ENCODE peak calls at places on chromosome 7, in nine cellular contexts. B is prostate gland, A is skeletal muscle cell, C is uterus, W is fibroblast of pulmonary artery, F is H7, X is foreskin fibroblast, S is mucosa of descending colon, Q is GM06990. P is an unnamed sample.

GRCh38 chr7:107960306-107960705 is 42.7 kb downstream of the LAMB1 start:
- DNase-seq in B (no peak), A (peak), C (no peak), W (no peak), F (no peak), X (no peak), S (no peak), Q (no peak), P (no peak)

GRCh38 chr7:95472521-95473160 is 13.1 kb upstream of the ASB4 start:
- DNase-seq in B (no peak), A (no peak), C (no peak), W (peak), F (no peak), X (peak), S (no peak), Q (no peak), P (peak)

GRCh38 chr7:92793656-92794205 is 42.6 kb downstream of the CDK6 start:
- DNase-seq in B (no peak), A (no peak), C (no peak), W (no peak), F (no peak), X (no peak), S (no peak), Q (no peak), P (no peak)

GRCh38 chr7:116574025-116574822 is 49.4 kb downstream of the CAV1 start:
- DNase-seq in B (no peak), A (no peak), C (no peak), W (no peak), F (no peak), X (no peak), S (no peak), Q (no peak), P (no peak)

GRCh38 chr7:66047426-66047825 is 28.2 kb upstream of the ASL start:
- DNase-seq in B (no peak), A (peak), C (no peak), W (peak), F (no peak), X (peak), S (no peak), Q (no peak), P (peak)

GRCh38 chr7:13724631-13725566 is 264.6 kb downstream of the ETV1 start:
- DNase-seq in B (peak), A (no peak), C (no peak), W (no peak), F (no peak), X (peak), S (no peak), Q (no peak), P (no peak)

GRCh38 chr7:92832623-92833023 is 3.8 kb downstream of the CDK6 start:
- DNase-seq in B (no peak), A (no peak), C (no peak), W (no peak), F (peak), X (no peak), S (no peak), Q (no peak), P (no peak)

GRCh38 chr7:113256883-113257531 is 138.7 kb upstream of the SMIM30 start:
- DNase-seq in B (no peak), A (no peak), C (no peak), W (peak), F (no peak), X (no peak), S (no peak), Q (no peak), P (no peak)

GRCh38 chr7:131011437-131011752 is 277.4 kb upstream of the KLF14 start:
- DNase-seq in B (no peak), A (no peak), C (no peak), W (no peak), F (peak), X (no peak), S (peak), Q (no peak), P (no peak)

GRCh38 chr7:101667399-101667798 is 38.3 kb upstream of the MYL10 start:
- DNase-seq in B (no peak), A (no peak), C (no peak), W (no peak), F (no peak), X (no peak), S (no peak), Q (no peak), P (no peak)

GRCh38 chr7:108454674-108455523 is 1.3 kb downstream of the NRCAM start:
- DNase-seq in B (no peak), A (no peak), C (no peak), W (peak), F (peak), X (no peak), S (no peak), Q (peak), P (peak)

GRCh38 chr7:127745445-127745844 is 93.5 kb downstream of the SND1 start:
- DNase-seq in B (no peak), A (no peak), C (no peak), W (no peak), F (no peak), X (no peak), S (no peak), Q (no peak), P (no peak)

GRCh38 chr7:137933270-137934017 is 68.4 kb downstream of the CREB3L2 start:
- DNase-seq in B (no peak), A (no peak), C (peak), W (peak), F (no peak), X (peak), S (no peak), Q (no peak), P (peak)

GRCh38 chr7:767580-767940 is 40.5 kb upstream of the PRKAR1B start:
- DNase-seq in B (peak), A (no peak), C (no peak), W (peak), F (no peak), X (no peak), S (no peak), Q (no peak), P (no peak)

GRCh38 chr7:100854146-100854895 is 1.8 kb downstream of the SLC12A9 start:
- DNase-seq in B (no peak), A (no peak), C (no peak), W (no peak), F (peak), X (no peak), S (peak), Q (no peak), P (no peak)

GRCh38 chr7:135930565-135931423 is 46.4 kb downstream of the MTPN start:
- DNase-seq in B (peak), A (no peak), C (no peak), W (peak), F (no peak), X (peak), S (no peak), Q (no peak), P (peak)

GRCh38 chr7:88226886-88227516 is 7.2 kb upstream of the SRI start:
- DNase-seq in B (no peak), A (peak), C (no peak), W (peak), F (no peak), X (peak), S (peak), Q (no peak), P (peak)

GRCh38 chr7:17301491-17302101 is 3.1 kb downstream of the AHR start:
- DNase-seq in B (peak), A (no peak), C (peak), W (peak), F (no peak), X (no peak), S (no peak), Q (peak), P (no peak)
- H3K4me3 ChIP-seq in B (no peak), A (peak), C (no peak), W (peak), F (no peak), X (peak), S (no peak), Q (no peak), P (peak)

GRCh38 chr7:114959931-114960330 is 38.0 kb downstream of the MDFIC start:
- DNase-seq in B (no peak), A (no peak), C (no peak), W (peak), F (no peak), X (no peak), S (no peak), Q (no peak), P (peak)
- H3K4me3 ChIP-seq in B (no peak), A (no peak), C (no peak), W (no peak), F (no peak), X (no peak), S (no peak), Q (no peak), P (no peak)

GRCh38 chr7:27106181-27106905 is 3.9 kb upstream of the HOXA2 start:
- DNase-seq in B (no peak), A (no peak), C (no peak), W (no peak), F (peak), X (no peak), S (peak), Q (no peak), P (peak)

GRCh38 chr7:27106906-27107250 is 4.4 kb upstream of the HOXA2 start:
- DNase-seq in B (no peak), A (no peak), C (no peak), W (no peak), F (no peak), X (no peak), S (no peak), Q (no peak), P (no peak)

GRCh38 chr7:27107901-27108381 is 5.5 kb upstream of the HOXA2 start:
- DNase-seq in B (no peak), A (no peak), C (no peak), W (no peak), F (peak), X (no peak), S (no peak), Q (no peak), P (peak)

GRCh38 chr7:27108390-27109127 is 6.1 kb upstream of the HOXA2 start:
- DNase-seq in B (no peak), A (no peak), C (no peak), W (no peak), F (peak), X (no peak), S (peak), Q (no peak), P (peak)

GRCh38 chr7:27107391-27107900 is 5.0 kb upstream of the HOXA2 start:
- DNase-seq in B (no peak), A (no peak), C (no peak), W (no peak), F (no peak), X (no peak), S (no peak), Q (no peak), P (peak)
- H3K4me3 ChIP-seq in B (no peak), A (no peak), C (no peak), W (no peak), F (no peak), X (no peak), S (no peak), Q (no peak), P (no peak)

GRCh38 chr7:121960678-121961461 is 87.9 kb downstream of the PTPRZ1 start:
- DNase-seq in B (no peak), A (peak), C (no peak), W (peak), F (no peak), X (peak), S (no peak), Q (no peak), P (peak)

GRCh38 chr7:121966538-121967332 is 93.8 kb downstream of the PTPRZ1 start:
- DNase-seq in B (no peak), A (no peak), C (no peak), W (no peak), F (no peak), X (no peak), S (no peak), Q (no peak), P (no peak)

DNA sequence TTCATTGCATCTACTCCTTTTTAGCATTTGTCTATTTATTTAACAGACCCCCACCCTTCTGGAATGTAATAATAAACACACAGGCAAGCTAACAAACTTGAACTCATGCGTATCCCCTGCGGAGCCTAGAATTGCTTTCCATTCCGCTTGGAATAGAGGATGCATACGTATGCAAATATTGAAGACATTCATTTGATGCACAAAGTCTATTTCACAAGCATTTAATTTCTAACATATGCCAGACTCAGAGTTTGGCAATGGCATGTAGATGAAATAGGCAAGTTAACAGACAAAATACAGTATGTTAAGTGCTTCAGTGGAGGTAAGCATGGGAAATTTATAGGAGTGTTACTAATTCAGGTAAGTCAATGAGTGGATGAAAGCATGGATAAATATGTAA is 88.5 kb downstream of the PTPRZ1 start:
- DNase-seq in B (no peak), A (no peak), C (no peak), W (no peak), F (no peak), X (peak), S (no peak), Q (no peak), P (no peak)
- H3K4me3 ChIP-seq in B (no peak), A (no peak), C (no peak), W (no peak), F (no peak), X (no peak), S (no peak), Q (no peak), P (no peak)